ENCODE peak calls at places on chromosomes 16 and 17, in eight cellular contexts. O is CD4-positive, alpha-beta memory T cell; E is GM23248; J is upper lobe of right lung; B is IMR-90; P is astrocyte; Q is PC-9; R is CD8-positive, alpha-beta T cell. V is an unnamed sample.

GRCh38 chr16:554640-555413 is 5.4 kb upstream of the PRR35 start:
- DNase-seq in O (no peak), E (peak), J (no peak), B (peak), P (peak), Q (peak), R (no peak), V (no peak)

GRCh38 chr17:27573971-27574525 is 56.9 kb upstream of the LGALS9 start:
- DNase-seq in O (no peak), E (peak), J (no peak), B (peak), P (peak), Q (no peak), R (no peak), V (no peak)

GRCh38 chr17:79657036-79657435 is 46.2 kb upstream of the RBFOX3 start:
- DNase-seq in O (no peak), E (no peak), J (no peak), B (no peak), P (no peak), Q (no peak), R (no peak), V (no peak)

GRCh38 chr17:7912927-7913524 is 3.1 kb downstream of the RNF227 start:
- DNase-seq in O (peak), E (peak), J (no peak), B (peak), P (peak), Q (peak), R (peak), V (peak)

GRCh38 chr17:82051776-82052637 is at the start of the genes GPS1 and RFNG:
- DNase-seq in O (peak), E (peak), J (peak), B (peak), P (peak), Q (peak), R (peak), V (peak)

GRCh38 chr17:66264696-66265095 is 35.5 kb upstream of the APOH start:
- DNase-seq in O (no peak), E (no peak), J (no peak), B (no peak), P (no peak), Q (no peak), R (no peak), V (no peak)

GRCh38 chr17:48733632-48734327 is 5.2 kb upstream of the HOXB13 start:
- DNase-seq in O (no peak), E (no peak), J (peak), B (no peak), P (no peak), Q (no peak), R (no peak), V (no peak)

GRCh38 chr16:67101683-67102082 is 8.1 kb upstream of the PHAF1 start:
- DNase-seq in O (no peak), E (peak), J (no peak), B (peak), P (peak), Q (no peak), R (no peak), V (no peak)

GRCh38 chr16:85061566-85061965 is 34.0 kb downstream of the KIAA0513 start:
- DNase-seq in O (no peak), E (no peak), J (peak), B (no peak), P (no peak), Q (no peak), R (no peak), V (no peak)

GRCh38 chr17:34999456-34999855 is 19.1 kb downstream of the LIG3 start:
- DNase-seq in O (no peak), E (no peak), J (no peak), B (no peak), P (no peak), Q (no peak), R (no peak), V (no peak)

GRCh38 chr16:76182092-76182635 is 95.0 kb upstream of the CNTNAP4 start:
- DNase-seq in O (no peak), E (no peak), J (no peak), B (no peak), P (no peak), Q (no peak), R (no peak), V (no peak)

GRCh38 chr16:49464877-49465504 is 91.4 kb downstream of the C16orf78 start:
- DNase-seq in O (no peak), E (no peak), J (no peak), B (no peak), P (no peak), Q (no peak), R (no peak), V (no peak)

GRCh38 chr17:45046536-45047125 is 4.8 kb downstream of the DCAKD start:
- DNase-seq in O (no peak), E (peak), J (no peak), B (peak), P (no peak), Q (no peak), R (no peak), V (no peak)

GRCh38 chr17:31309525-31309924 is 4.3 kb downstream of the EVI2B start:
- DNase-seq in O (peak), E (no peak), J (no peak), B (no peak), P (no peak), Q (no peak), R (no peak), V (peak)

GRCh38 chr17:83160443-83161297 is 81.3 kb downstream of the METRNL start:
- DNase-seq in O (no peak), E (no peak), J (peak), B (no peak), P (no peak), Q (no peak), R (no peak), V (no peak)

GRCh38 chr16:57621521-57622268 is 6.7 kb upstream of the ADGRG1 start:
- DNase-seq in O (no peak), E (peak), J (peak), B (no peak), P (no peak), Q (peak), R (no peak), V (no peak)

GRCh38 chr16:10981697-10982216 is 37.4 kb downstream of the CLEC16A start:
- DNase-seq in O (no peak), E (peak), J (no peak), B (no peak), P (no peak), Q (peak), R (peak), V (peak)

GRCh38 chr16:79261461-79261860 is 339.1 kb downstream of the MAF start:
- DNase-seq in O (peak), E (no peak), J (peak), B (no peak), P (no peak), Q (peak), R (no peak), V (peak)

GRCh38 chr16:31071861-31072260 is 2.2 kb downstream of the ZNF668 start:
- DNase-seq in O (no peak), E (peak), J (no peak), B (peak), P (peak), Q (no peak), R (no peak), V (no peak)

GRCh38 chr16:50093607-50094570 is 28.1 kb downstream of the HEATR3 start:
- DNase-seq in O (peak), E (peak), J (peak), B (no peak), P (peak), Q (no peak), R (peak), V (no peak)

GRCh38 chr17:42720996-42721583 is 23.8 kb downstream of the EZH1 start:
- DNase-seq in O (peak), E (peak), J (no peak), B (peak), P (peak), Q (peak), R (peak), V (peak)

GRCh38 chr16:11045846-11046245 is 101.5 kb downstream of the CLEC16A start:
- DNase-seq in O (no peak), E (peak), J (no peak), B (peak), P (peak), Q (no peak), R (no peak), V (no peak)

GRCh38 chr16:67770371-67770991 is 35.9 kb downstream of the RANBP10 start:
- DNase-seq in O (no peak), E (peak), J (no peak), B (peak), P (no peak), Q (no peak), R (no peak), V (no peak)

GRCh38 chr16:20072524-20073202 is 1.0 kb downstream of the GPR139 start:
- DNase-seq in O (no peak), E (no peak), J (no peak), B (no peak), P (no peak), Q (no peak), R (no peak), V (no peak)
- H3K4me3 ChIP-seq in O (no peak), E (no peak), J (no peak), B (no peak), P (no peak), Q (no peak), R (no peak), V (no peak)

DNA sequence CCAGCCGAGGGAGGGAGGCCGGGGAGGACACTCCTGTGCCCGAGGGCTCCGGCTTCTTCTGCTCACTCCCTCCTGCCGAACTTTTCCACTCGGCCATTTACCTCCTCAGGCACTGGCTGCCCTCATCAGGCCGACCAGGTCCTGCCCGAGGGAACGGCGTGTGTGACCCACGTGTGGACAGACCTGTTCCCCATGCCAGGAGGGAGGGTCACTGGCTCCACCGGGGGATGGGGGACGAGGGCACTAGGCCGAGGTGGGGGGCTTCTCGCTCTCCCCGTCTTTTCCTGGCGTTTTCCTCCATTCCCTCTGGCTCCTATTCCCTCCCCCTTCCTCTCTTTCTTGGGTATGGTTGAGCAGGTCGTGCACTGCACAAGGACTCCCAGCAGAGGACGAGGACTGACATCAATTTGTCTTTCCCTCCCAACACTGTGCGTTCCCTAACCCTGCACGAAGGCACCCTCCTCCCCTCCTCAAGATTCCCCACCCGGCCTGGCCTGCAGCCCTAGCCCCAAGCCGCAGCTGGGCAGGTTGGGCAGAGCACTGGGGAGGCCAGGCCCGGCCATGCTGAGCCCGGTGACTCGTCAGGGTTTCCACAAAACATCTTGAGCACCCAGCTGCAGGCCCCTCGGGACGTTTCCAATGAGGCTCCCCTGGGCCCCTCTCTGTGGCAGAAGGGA is 3.2 kb upstream of the IL17C start:
- DNase-seq in O (no peak), E (peak), J (no peak), B (peak), P (no peak), Q (no peak), R (no peak), V (no peak)
- H3K4me3 ChIP-seq in O (no peak), E (peak), J (peak), B (no peak), P (peak), Q (no peak), R (peak), V (no peak)

DNA sequence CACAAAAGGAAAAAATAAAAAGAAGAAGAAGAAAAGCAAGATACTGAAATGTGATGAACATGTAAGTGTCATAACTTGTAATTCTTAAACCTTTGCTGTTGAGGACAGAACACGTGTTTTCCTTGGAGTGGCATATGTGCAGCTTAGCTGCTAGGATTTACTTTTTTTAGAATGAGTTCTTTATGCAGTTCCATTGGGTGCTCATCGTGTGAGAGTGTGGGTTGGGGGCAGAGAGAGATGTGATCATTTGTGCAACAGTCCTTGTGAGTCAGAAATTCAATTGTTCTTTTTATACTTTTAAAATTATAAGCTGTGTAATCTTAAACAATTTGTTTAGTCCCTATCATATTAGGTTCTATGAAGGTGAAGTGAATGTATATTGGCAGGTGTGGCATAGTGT is 5.5 kb upstream of the DHRS11 start:
- DNase-seq in O (no peak), E (no peak), J (no peak), B (no peak), P (no peak), Q (no peak), R (no peak), V (no peak)
- H3K4me3 ChIP-seq in O (no peak), E (no peak), J (no peak), B (no peak), P (no peak), Q (no peak), R (no peak), V (no peak)

GRCh38 chr17:75876190-75876937 is 2.0 kb downstream of the TRIM47 start:
- DNase-seq in O (peak), E (peak), J (peak), B (no peak), P (no peak), Q (no peak), R (peak), V (peak)
- H3K4me3 ChIP-seq in O (peak), E (peak), J (peak), B (no peak), P (peak), Q (peak), R (peak), V (peak)

GRCh38 chr17:57490446-57490845 is 234.1 kb downstream of the MSI2 start:
- DNase-seq in O (no peak), E (no peak), J (no peak), B (no peak), P (no peak), Q (no peak), R (no peak), V (no peak)
- H3K4me3 ChIP-seq in O (no peak), E (no peak), J (no peak), B (no peak), P (no peak), Q (no peak), R (no peak), V (no peak)